ENCODE peak calls at places on chromosomes 5 and 9, in seven cellular contexts. L is Peyer's patch, O is uterus, B is fibroblast of lung, Q is esophagus squamous epithelium, V is sigmoid colon, W is A549. G is an unnamed sample.

GRCh38 chr9:129548571-129549135 is 72.2 kb downstream of the C9orf50 start:
- DNase-seq in W (no peak), V (peak; percentile 62), O (no peak), B (no peak), Q (no peak), L (no peak), G (no peak)

GRCh38 chr5:128962211-128962610 is 3.1 kb upstream of the SLC27A6 start:
- DNase-seq in V (no peak), Q (no peak), W (no peak), L (no peak), B (no peak), O (no peak), G (no peak)

GRCh38 chr9:122580360-122580759 is 2.8 kb downstream of the OR1L8 start:
- DNase-seq in O (no peak), V (no peak), L (no peak), W (peak; percentile 70), B (peak; percentile 68), Q (no peak), G (no peak)

GRCh38 chr5:56506586-56506985 is 273.5 kb upstream of the ANKRD55 start:
- DNase-seq in O (no peak), V (no peak), B (peak; percentile 23), L (no peak), W (peak; percentile 30), Q (no peak), G (no peak)

GRCh38 chr5:172956936-172957335 is 2.3 kb upstream of the RPL26L1 start:
- DNase-seq in Q (no peak), L (no peak), O (no peak), B (no peak), V (no peak), W (no peak), G (no peak)

GRCh38 chr9:127707766-127708165 is 978 bp downstream of the CFAP157 start:
- DNase-seq in B (no peak), L (no peak), Q (no peak), V (no peak), W (peak; percentile 44), O (no peak), G (peak; percentile 34)

GRCh38 chr5:32690153-32690552 is 21.0 kb upstream of the NPR3 start:
- DNase-seq in O (no peak), V (no peak), W (no peak), L (no peak), Q (no peak), B (no peak), G (no peak)

GRCh38 chr5:54226215-54226614 is 84.2 kb downstream of the ARL15 start:
- DNase-seq in L (no peak), V (no peak), O (no peak), B (no peak), W (no peak), Q (no peak), G (no peak)

GRCh38 chr9:81540142-81540701 is 149.1 kb downstream of the TLE1 start:
- DNase-seq in O (no peak), W (no peak), L (no peak), Q (no peak), V (no peak), B (no peak), G (no peak)

GRCh38 chr9:126693428-126693931 is 79.8 kb downstream of the LMX1B start:
- DNase-seq in V (peak; percentile 58), W (no peak), L (no peak), O (no peak), Q (no peak), B (no peak), G (no peak)

GRCh38 chr5:86909461-86909881 is 291.7 kb downstream of the COX7C start:
- DNase-seq in O (no peak), L (no peak), V (no peak), W (peak; percentile 67), Q (no peak), B (peak; percentile 70), G (no peak)

GRCh38 chr5:34924462-34924765 is 4.9 kb upstream of the DNAJC21 start:
- DNase-seq in L (no peak), W (no peak), Q (no peak), O (no peak), B (no peak), V (no peak), G (no peak)

GRCh38 chr9:127741831-127742434 is 6.8 kb upstream of the TOR2A start:
- DNase-seq in O (peak; percentile 46), L (peak; percentile 66), Q (no peak), B (peak; percentile 39), V (no peak), W (peak; percentile 81), G (peak; percentile 54)

GRCh38 chr5:39192449-39193160 is 26.8 kb downstream of the FYB1 start:
- DNase-seq in L (no peak), O (no peak), V (no peak), W (no peak), B (no peak), Q (no peak), G (no peak)

GRCh38 chr5:72101828-72102227 is 5.4 kb upstream of the MAP1B start:
- DNase-seq in V (no peak), B (peak; percentile 53), O (no peak), Q (no peak), L (no peak), W (no peak), G (no peak)

GRCh38 chr9:129624947-129625346 is 1.0 kb upstream of the NTMT1 start:
- DNase-seq in W (no peak), Q (no peak), V (no peak), O (no peak), L (no peak), B (no peak), G (no peak)

GRCh38 chr9:76650692-76651091 is 113.5 kb upstream of the PCA3 start:
- DNase-seq in W (no peak), Q (no peak), L (no peak), B (no peak), O (no peak), V (no peak), G (no peak)

GRCh38 chr9:72726951-72727350 is 205.5 kb downstream of the TMC1 start:
- DNase-seq in W (no peak), L (no peak), Q (no peak), V (no peak), O (no peak), B (peak; percentile 73), G (no peak)

DNA sequence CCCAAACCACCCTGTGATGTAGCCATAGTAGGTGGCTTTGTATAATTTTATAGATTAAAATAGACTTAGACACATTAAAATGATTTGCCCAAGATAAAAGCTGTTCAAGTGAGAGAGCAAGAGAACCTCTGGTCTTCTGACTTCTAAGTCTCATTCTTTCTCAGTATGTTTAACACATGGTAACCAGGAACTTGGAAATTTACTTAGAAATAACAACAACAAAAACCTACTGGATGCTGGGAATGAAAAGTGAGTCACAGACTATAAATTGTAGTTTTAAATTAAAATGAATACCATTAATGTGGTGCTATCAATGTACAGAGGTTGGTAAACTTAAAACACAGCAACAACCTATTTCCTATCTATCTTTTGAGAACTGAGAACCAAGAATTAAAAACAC is 30.4 kb downstream of the HMGCR start:
- DNase-seq in O (no peak), Q (no peak), V (no peak), L (no peak), W (no peak), B (peak; percentile 16), G (no peak)
- TF ChIP-seq CTCF in O (no peak), Q (no peak), V (no peak), L (no peak), W (no peak), B (no peak), G (no peak)

DNA sequence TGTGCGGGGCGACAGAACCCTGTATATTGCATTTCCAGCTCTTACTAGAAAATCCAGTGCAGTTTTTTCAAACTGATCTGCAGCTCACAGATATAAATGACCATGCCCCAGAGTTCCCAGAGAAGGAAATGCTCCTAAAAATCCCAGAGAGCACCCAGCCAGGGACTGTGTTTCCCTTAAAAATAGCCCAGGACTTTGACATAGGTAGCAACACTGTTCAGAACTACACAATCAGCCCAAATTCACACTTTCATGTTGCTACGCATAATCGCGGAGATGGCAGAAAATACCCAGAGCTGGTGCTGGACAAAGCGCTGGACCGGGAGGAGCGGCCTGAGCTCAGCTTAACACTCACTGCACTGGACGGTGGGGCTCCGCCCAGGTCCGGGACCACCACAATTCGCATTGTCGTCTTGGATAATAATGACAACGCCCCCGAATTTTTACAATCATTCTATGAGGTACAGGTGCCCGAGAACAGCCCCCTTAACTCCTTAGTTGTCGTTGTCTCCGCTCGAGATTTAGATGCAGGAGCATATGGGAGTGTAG is 786 bp downstream of the PCDHB5 start:
- DNase-seq in O (no peak), V (no peak), Q (no peak), W (no peak), L (no peak), B (no peak), G (no peak)
- H3K9me3 ChIP-seq in O (peaks cover 22% of the 10 kb centered on the region), V (peaks cover 26% of the 10 kb centered on the region), Q (peaks cover 83% of the 10 kb centered on the region), W (peaks cover 28% of the 10 kb centered on the region), L (no peaks in the 10 kb centered on the region), B (no peaks in the 10 kb centered on the region), G (peaks cover 22% of the 10 kb centered on the region)

DNA sequence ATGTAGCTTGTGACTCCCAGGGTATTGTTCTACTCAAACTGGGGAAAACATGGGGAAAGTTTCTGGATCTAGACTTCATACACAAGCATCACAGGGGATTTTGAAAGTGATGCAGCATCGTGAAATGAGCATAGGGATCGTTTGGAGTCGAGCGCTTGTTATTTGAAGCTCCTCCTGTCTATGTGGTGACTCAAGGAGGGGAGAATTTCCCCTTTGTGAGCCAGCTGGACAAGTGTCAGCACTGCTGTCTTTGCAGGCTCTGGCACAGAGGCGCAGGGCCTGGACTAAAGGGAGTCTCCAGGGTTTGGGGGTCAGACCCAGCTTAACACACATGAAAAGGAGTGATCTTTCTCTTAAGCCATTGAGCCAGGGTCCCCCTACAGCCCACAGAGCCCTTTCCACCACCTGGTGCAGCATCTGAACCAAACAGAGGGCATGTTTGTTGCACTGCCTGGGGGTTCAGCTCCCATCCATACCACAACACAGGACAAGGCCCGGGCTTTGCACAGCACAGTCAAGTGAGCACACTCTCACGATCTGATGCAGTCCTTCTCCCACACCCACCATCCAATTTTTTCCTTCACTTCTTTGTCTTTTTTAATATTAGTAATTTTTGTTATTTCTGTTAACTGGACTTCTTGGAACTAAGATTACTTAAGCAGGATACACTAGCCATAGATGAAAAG is 50.9 kb downstream of the IRF1 start:
- DNase-seq in L (peak; percentile 70), O (peak; percentile 89), W (no peak), B (peak; percentile 94), Q (no peak), V (peak; percentile 94), G (peak; percentile 66)
- H3K4me1 ChIP-seq in L (peaks cover 29% of the 10 kb centered on the region), O (peaks cover 21% of the 10 kb centered on the region), W (peaks cover 9% of the 10 kb centered on the region), B (peaks cover 32% of the 10 kb centered on the region), Q (peaks cover 20% of the 10 kb centered on the region), V (peaks cover 81% of the 10 kb centered on the region), G (peaks cover 36% of the 10 kb centered on the region)

GRCh38 chr5:78819707-78820106 is 165.4 kb downstream of the ARSB start:
- DNase-seq in L (no peak), W (no peak), O (no peak), V (no peak), Q (no peak), B (no peak), G (no peak)
- TF ChIP-seq CTCF in L (no peak), W (no peak), O (no peak), V (no peak), Q (no peak), B (no peak), G (no peak)

DNA sequence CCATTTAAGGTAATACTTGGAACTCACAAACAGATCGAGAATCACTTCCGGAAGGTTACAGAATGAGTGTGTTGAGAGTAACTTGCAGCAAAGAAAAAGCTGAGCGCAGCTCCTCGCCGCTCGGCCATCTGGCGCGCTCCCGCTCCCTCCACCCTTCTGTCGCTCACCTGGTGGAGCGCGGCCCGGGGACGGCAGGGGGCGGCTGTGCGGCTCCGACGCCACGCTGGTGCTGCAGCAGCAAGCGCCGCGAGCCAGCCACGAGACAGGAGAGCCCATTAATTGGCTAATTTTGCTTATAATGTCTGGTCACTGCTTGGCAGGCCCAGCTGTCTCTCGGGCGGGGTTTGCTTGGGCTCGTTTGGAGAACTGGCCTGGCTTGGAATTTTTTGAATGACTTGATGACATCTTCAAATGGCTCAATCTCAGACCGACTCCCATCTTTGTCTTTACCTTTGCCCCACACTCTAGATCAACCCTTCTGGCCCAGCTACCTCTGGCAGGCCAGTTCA is 601.8 kb downstream of the CCDC171 start:
- DNase-seq in W (peak; percentile 27), O (no peak), V (no peak), Q (no peak), L (peak; percentile 52), B (peak; percentile 64), G (peak; percentile 43)
- H3K9me3 ChIP-seq in W (no peaks in the 10 kb centered on the region), O (no peaks in the 10 kb centered on the region), V (no peaks in the 10 kb centered on the region), Q (no peaks in the 10 kb centered on the region), L (no peaks in the 10 kb centered on the region), B (no peaks in the 10 kb centered on the region), G (no peaks in the 10 kb centered on the region)

G was measured in transverse colon.